ENCODE peak calls at places on chromosomes 5 and 9, in eight cellular contexts. D is psoas muscle; L is tibial nerve; T is H1; S is PC-3; V is A673; J is BE2C; Z is CD8-positive, alpha-beta T cell. O is an unnamed sample. For H3K9me3 and H3K36me3, the result is how much of the 10 kb centered on the place peaks cover.

GRCh38 chr9:93576296-93577044 is at the start of gene PHF2:
- DNase-seq in D (no peak), L (no peak), T (no peak), S (no peak), V (peak), J (no peak), Z (no peak), O (no peak)

GRCh38 chr9:136711751-136712689 is at the start of gene DIPK1B:
- DNase-seq in D (no peak), L (no peak), T (peak), S (no peak), V (peak), J (peak), Z (no peak), O (no peak)

GRCh38 chr9:5817776-5818336 is 15.1 kb downstream of the ERMP1 start:
- DNase-seq in D (no peak), L (no peak), T (no peak), S (peak), V (no peak), J (no peak), Z (no peak), O (no peak)

GRCh38 chr9:88814521-88815101 is 176.7 kb upstream of the S1PR3 start:
- DNase-seq in D (no peak), L (no peak), T (peak), S (no peak), V (peak), J (peak), Z (no peak), O (no peak)

GRCh38 chr5:54807421-54807820 is 178.0 kb downstream of the ESM1 start:
- DNase-seq in D (no peak), L (no peak), T (no peak), S (peak), V (peak), J (no peak), Z (no peak), O (no peak)

GRCh38 chr5:163190762-163191161 is 246.6 kb upstream of the CCNG1 start:
- DNase-seq in D (no peak), L (no peak), T (no peak), S (no peak), V (no peak), J (no peak), Z (no peak), O (no peak)

GRCh38 chr5:74382864-74383618 is 257.5 kb downstream of the ENC1 start:
- DNase-seq in D (peak), L (peak), T (no peak), S (peak), V (peak), J (peak), Z (no peak), O (no peak)

GRCh38 chr5:50667079-50667652 is 729 bp downstream of the PARP8 start:
- DNase-seq in D (peak), L (peak), T (peak), S (no peak), V (peak), J (peak), Z (peak), O (no peak)

GRCh38 chr5:14223372-14223771 is 80.2 kb downstream of the TRIO start:
- DNase-seq in D (no peak), L (no peak), T (no peak), S (no peak), V (no peak), J (no peak), Z (no peak), O (no peak)

GRCh38 chr9:123011878-123012528 is 21.5 kb upstream of the GPR21 start:
- DNase-seq in D (no peak), L (no peak), T (no peak), S (no peak), V (no peak), J (no peak), Z (no peak), O (no peak)

GRCh38 chr5:74639538-74640449 is 734 bp downstream of the ENC1 start:
- DNase-seq in D (peak), L (no peak), T (peak), S (peak), V (peak), J (peak), Z (no peak), O (no peak)

GRCh38 chr9:35051069-35051967 is 21.1 kb downstream of the VCP start:
- DNase-seq in D (peak), L (no peak), T (peak), S (peak), V (peak), J (peak), Z (peak), O (no peak)

GRCh38 chr9:120723547-120723946 is 9.3 kb upstream of the MEGF9 start:
- DNase-seq in D (no peak), L (no peak), T (no peak), S (no peak), V (no peak), J (no peak), Z (no peak), O (no peak)

GRCh38 chr9:15370496-15371464 is 51.9 kb upstream of the SNAPC3 start:
- DNase-seq in D (no peak), L (no peak), T (no peak), S (no peak), V (no peak), J (no peak), Z (no peak), O (no peak)

GRCh38 chr5:169861934-169862333 is 118.4 kb downstream of the INSYN2B start:
- DNase-seq in D (no peak), L (no peak), T (no peak), S (peak), V (no peak), J (peak), Z (no peak), O (no peak)

GRCh38 chr5:56369333-56369947 is 136.3 kb upstream of the ANKRD55 start:
- DNase-seq in D (no peak), L (no peak), T (no peak), S (no peak), V (no peak), J (no peak), Z (no peak), O (no peak)

GRCh38 chr9:19408316-19408692 is 505 bp upstream of the ACER2 start:
- DNase-seq in D (peak), L (peak), T (no peak), S (no peak), V (no peak), J (no peak), Z (no peak), O (no peak)

GRCh38 chr5:54909911-54910870 is 75.2 kb downstream of the ESM1 start:
- DNase-seq in D (no peak), L (no peak), T (no peak), S (no peak), V (no peak), J (no peak), Z (no peak), O (no peak)

GRCh38 chr9:83034026-83034425 is 28.9 kb downstream of the RASEF start:
- DNase-seq in D (no peak), L (no peak), T (no peak), S (no peak), V (no peak), J (no peak), Z (no peak), O (no peak)

GRCh38 chr5:132027027-132027426 is 15.6 kb upstream of the ACSL6 start:
- DNase-seq in D (peak), L (no peak), T (no peak), S (no peak), V (no peak), J (no peak), Z (no peak), O (no peak)

GRCh38 chr5:103849934-103850333 is 287.3 kb upstream of the NUDT12 start:
- DNase-seq in D (no peak), L (no peak), T (no peak), S (peak), V (no peak), J (no peak), Z (no peak), O (no peak)

GRCh38 chr5:132474881-132475511 is 15.6 kb downstream of the IRF1 start:
- DNase-seq in D (no peak), L (no peak), T (no peak), S (no peak), V (no peak), J (peak), Z (no peak), O (no peak)

GRCh38 chr5:126438871-126439270 is 15.7 kb downstream of the GRAMD2B start:
- DNase-seq in D (no peak), L (no peak), T (no peak), S (no peak), V (no peak), J (no peak), Z (no peak), O (no peak)

GRCh38 chr9:88355166-88355565 is 33.1 kb upstream of the SPIN1 start:
- DNase-seq in D (no peak), L (no peak), T (no peak), S (peak), V (no peak), J (no peak), Z (no peak), O (no peak)

GRCh38 chr5:13510616-13511015 is 433.9 kb downstream of the DNAH5 start:
- DNase-seq in D (no peak), L (no peak), T (no peak), S (peak), V (no peak), J (no peak), Z (no peak), O (no peak)

GRCh38 chr9:33125871-33126822 is 41.0 kb downstream of the B4GALT1 start:
- DNase-seq in D (no peak), L (no peak), T (no peak), S (peak), V (no peak), J (no peak), Z (no peak), O (no peak)

GRCh38 chr5:154287136-154287535 is 96.6 kb downstream of the GALNT10 start:
- DNase-seq in D (no peak), L (no peak), T (no peak), S (peak), V (no peak), J (no peak), Z (no peak), O (no peak)

GRCh38 chr9:70053864-70054263 is 10.2 kb downstream of the MAMDC2 start:
- DNase-seq in D (no peak), L (no peak), T (no peak), S (peak), V (peak), J (no peak), Z (no peak), O (no peak)

GRCh38 chr5:56099346-56099745 is 104.6 kb upstream of the IL6ST start:
- DNase-seq in D (no peak), L (peak), T (no peak), S (peak), V (no peak), J (no peak), Z (no peak), O (no peak)

GRCh38 chr9:27548055-27548741 is 18.6 kb upstream of the MOB3B start:
- DNase-seq in D (no peak), L (peak), T (no peak), S (peak), V (peak), J (no peak), Z (no peak), O (no peak)

GRCh38 chr5:156706631-156707030 is 143.5 kb upstream of the PPP1R2B start:
- DNase-seq in D (no peak), L (no peak), T (no peak), S (no peak), V (no peak), J (no peak), Z (no peak), O (peak)

GRCh38 chr5:5772202-5772601 is 349.7 kb downstream of the ICE1 start:
- DNase-seq in D (no peak), L (no peak), T (no peak), S (no peak), V (no peak), J (no peak), Z (no peak), O (no peak)

GRCh38 chr9:35563791-35564197 is 41.3 kb upstream of the TESK1 start:
- DNase-seq in D (peak), L (peak), T (peak), S (no peak), V (no peak), J (no peak), Z (no peak), O (no peak)

DNA sequence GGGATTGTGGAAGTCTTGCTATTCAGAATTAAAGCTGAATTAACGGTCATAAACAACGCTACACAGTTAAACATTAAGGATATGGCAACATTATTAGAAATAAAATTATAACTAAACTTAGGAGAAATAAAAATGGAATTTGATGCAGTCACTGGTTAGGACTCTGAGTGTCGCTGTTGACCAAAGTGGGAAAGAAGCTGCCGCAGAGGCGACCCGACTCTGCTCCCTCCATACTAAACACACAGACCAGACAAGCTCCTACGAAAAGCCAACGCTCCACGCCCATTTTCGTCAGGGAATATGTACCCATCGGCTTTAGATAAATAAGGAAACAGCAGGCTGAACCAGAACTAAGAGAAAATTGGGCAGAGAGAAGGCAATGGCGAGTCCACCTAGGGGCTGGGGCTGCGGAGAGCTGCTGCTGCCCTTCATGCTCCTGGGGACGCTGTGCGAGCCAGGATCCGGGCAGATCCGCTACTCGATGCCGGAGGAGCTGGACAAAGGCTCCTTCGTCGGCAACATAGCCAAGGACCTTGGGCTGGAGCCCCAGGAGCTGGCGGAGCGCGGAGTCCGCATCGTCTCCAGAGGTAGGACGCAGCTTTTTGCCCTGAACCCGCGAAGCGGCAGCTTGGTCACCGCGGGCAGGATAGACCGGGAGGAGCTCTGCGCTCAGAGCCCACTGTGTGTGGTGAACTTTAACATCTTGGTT is at the start of gene PCDHGA5:
- DNase-seq in D (no peak), L (no peak), T (no peak), S (peak), V (no peak), J (no peak), Z (no peak), O (no peak)
- H3K9me3 ChIP-seq in D (under half), L (half or more), T (under half), S (under half), V (half or more), J (under half), Z (under half), O (under half)

GRCh38 chr9:847505-847904 is 6.0 kb downstream of the DMRT1 start:
- DNase-seq in D (no peak), L (no peak), T (no peak), S (no peak), V (no peak), J (no peak), Z (no peak), O (no peak)

GRCh38 chr9:846852-847251 is 5.4 kb downstream of the DMRT1 start:
- DNase-seq in D (no peak), L (no peak), T (peak), S (peak), V (no peak), J (no peak), Z (no peak), O (no peak)

GRCh38 chr9:840343-840742 is 1.2 kb upstream of the DMRT1 start:
- DNase-seq in D (no peak), L (no peak), T (peak), S (no peak), V (peak), J (no peak), Z (no peak), O (no peak)

GRCh38 chr9:842918-843468 is 1.5 kb downstream of the DMRT1 start:
- DNase-seq in D (no peak), L (no peak), T (no peak), S (no peak), V (no peak), J (no peak), Z (no peak), O (no peak)

GRCh38 chr9:841371-842209 is at the start of gene DMRT1:
- DNase-seq in D (no peak), L (no peak), T (peak), S (no peak), V (no peak), J (no peak), Z (no peak), O (no peak)
- H3K4me3 ChIP-seq in D (no peak), L (no peak), T (no peak), S (peak), V (no peak), J (no peak), Z (no peak), O (peak)

GRCh38 chr5:83516361-83516760 is 44.8 kb downstream of the VCAN start:
- DNase-seq in D (no peak), L (no peak), T (no peak), S (no peak), V (no peak), J (no peak), Z (no peak), O (no peak)

GRCh38 chr5:83510199-83510730 is 38.7 kb downstream of the VCAN start:
- DNase-seq in D (no peak), L (no peak), T (no peak), S (no peak), V (no peak), J (no peak), Z (no peak), O (no peak)

GRCh38 chr5:83513491-83513890 is 41.9 kb downstream of the VCAN start:
- DNase-seq in D (no peak), L (no peak), T (no peak), S (no peak), V (no peak), J (no peak), Z (no peak), O (no peak)

GRCh38 chr5:83512051-83512745 is 40.7 kb downstream of the VCAN start:
- DNase-seq in D (no peak), L (no peak), T (no peak), S (no peak), V (no peak), J (no peak), Z (no peak), O (no peak)

DNA sequence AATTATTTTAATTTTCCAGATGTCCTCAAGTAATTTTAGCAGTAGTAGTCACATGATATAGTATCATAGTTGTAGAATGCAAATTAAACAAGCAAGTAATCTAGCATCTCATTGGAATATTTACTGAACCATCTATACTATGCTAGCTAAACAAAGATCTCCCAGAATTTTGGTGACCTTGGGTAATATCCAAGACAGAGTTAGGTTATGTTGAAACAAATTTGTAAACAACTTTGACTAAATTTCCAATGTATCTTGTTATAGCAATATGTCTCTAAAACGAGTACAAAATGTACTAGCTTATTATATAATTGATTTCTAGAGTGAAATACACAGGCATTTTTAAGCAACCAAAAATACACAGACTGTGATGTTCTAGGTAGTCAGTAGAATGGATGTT is 41.5 kb downstream of the VCAN start:
- DNase-seq in D (no peak), L (no peak), T (no peak), S (no peak), V (no peak), J (no peak), Z (no peak), O (no peak)
- H3K36me3 ChIP-seq in D (under half), L (under half), T (under half), S (under half), V (under half), J (under half), Z (under half), O (under half)

DNA sequence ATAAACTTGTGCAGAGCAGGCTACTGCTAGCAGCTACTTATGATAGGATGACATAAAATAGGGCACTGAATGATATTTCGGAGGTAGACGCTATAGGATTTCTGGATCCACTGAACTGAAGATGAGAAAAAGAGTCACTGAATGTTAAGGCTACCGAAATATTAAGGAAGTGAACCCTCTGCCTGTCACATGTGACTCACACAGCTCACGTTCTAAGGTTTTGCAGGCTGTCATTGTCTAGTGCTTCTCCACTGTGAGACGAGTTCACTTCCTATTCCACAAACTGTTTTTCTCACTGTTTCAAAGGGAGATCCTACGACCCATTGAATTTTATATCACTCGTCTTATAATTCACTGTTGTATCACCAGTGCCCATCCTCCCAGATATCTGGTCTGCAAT is 100.8 kb downstream of the CTNND2 start:
- DNase-seq in D (no peak), L (no peak), T (no peak), S (peak), V (no peak), J (no peak), Z (no peak), O (no peak)
- H3K9me3 ChIP-seq in D (under half), L (under half), T (under half), S (under half), V (under half), J (under half), Z (under half), O (under half)

GRCh38 chr9:109500421-109500974 is 2.4 kb upstream of the PTPN3 start:
- DNase-seq in D (no peak), L (no peak), T (no peak), S (no peak), V (no peak), J (no peak), Z (no peak), O (no peak)

GRCh38 chr9:109497193-109498165 is 628 bp downstream of the PTPN3 start:
- DNase-seq in D (no peak), L (no peak), T (no peak), S (peak), V (peak), J (no peak), Z (no peak), O (no peak)

GRCh38 chr9:109499631-109500120 is 1.6 kb upstream of the PTPN3 start:
- DNase-seq in D (peak), L (no peak), T (peak), S (peak), V (peak), J (peak), Z (no peak), O (no peak)

GRCh38 chr9:109499061-109499630 is 1.0 kb upstream of the PTPN3 start:
- DNase-seq in D (no peak), L (no peak), T (no peak), S (no peak), V (no peak), J (no peak), Z (no peak), O (no peak)

DNA sequence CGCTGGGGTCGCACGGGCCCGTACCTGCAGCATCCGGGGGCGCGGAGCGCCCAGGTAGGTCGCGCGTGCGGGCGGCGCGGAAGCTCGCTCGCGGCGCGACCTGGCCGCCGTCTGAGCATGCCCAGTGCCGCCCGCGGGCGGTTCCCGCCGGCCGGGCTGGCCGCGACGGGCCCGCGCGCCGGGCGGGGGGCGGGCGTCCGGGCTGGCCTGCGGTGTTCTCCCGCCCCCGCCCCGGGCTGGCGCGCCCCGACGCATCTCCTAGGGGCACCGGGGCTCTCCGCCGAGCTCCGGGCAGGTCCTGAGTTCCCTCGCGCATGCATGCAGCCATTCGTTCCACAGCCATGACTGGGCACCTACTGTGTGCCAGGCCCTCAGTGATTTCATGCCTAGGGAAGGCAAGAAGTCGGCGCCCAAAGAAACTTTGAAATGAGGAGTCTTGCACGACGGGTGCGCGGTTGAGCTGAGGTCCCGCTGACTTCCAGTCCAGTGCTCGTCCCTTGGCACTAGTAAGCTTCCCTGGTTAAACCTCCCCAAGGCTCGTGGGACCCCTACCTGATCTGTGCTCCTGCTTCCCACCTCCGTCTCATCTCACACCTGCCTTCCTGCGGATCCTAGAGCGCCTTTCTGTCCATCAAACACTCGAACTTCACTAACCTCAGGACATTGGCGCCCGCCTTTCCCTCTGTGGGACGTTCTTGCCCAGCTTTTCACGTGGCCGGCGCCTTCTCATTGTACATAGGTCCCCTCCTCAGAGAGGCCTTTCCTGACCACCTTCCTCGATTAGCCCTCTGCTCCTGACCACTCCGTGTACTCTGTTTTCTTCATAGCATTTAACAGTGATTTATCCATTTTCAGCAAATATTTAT is at the start of gene PTPN3:
- DNase-seq in D (no peak), L (no peak), T (peak), S (peak), V (no peak), J (no peak), Z (no peak), O (no peak)
- H3K4me3 ChIP-seq in D (peak), L (peak), T (peak), S (peak), V (peak), J (no peak), Z (no peak), O (peak)

O was measured in iPS DF 6.9.